ENCODE peak calls at places on chromosomes 5 and 9, in four cellular contexts. One of them, this sample, is unnamed.

GRCh38 chr9:132545578-132545977 is 36.8 kb upstream of the BARHL1 start:
- DNase-seq in astrocyte of the spinal cord: no peak
- DNase-seq in tibial artery: no peak
- DNase-seq in fibroblast of pulmonary artery: no peak
- DNase-seq in this sample: no peak

GRCh38 chr5:158860706-158861105 is 239.0 kb downstream of the EBF1 start:
- DNase-seq in tibial artery: no peak
- DNase-seq in fibroblast of pulmonary artery: no peak
- DNase-seq in astrocyte of the spinal cord: no peak
- DNase-seq in this sample: no peak

GRCh38 chr9:33129251-33129885 is 37.8 kb downstream of the B4GALT1 start:
- DNase-seq in fibroblast of pulmonary artery: no peak
- DNase-seq in astrocyte of the spinal cord: no peak
- DNase-seq in tibial artery: no peak
- DNase-seq in this sample: no peak

GRCh38 chr5:159262472-159262858 is 625 bp upstream of the UBLCP1 start:
- DNase-seq in astrocyte of the spinal cord: no peak
- DNase-seq in fibroblast of pulmonary artery: peak
- DNase-seq in tibial artery: no peak
- DNase-seq in this sample: peak

GRCh38 chr5:78649220-78649700 is 688 bp upstream of the LHFPL2 start:
- DNase-seq in fibroblast of pulmonary artery: no peak
- DNase-seq in astrocyte of the spinal cord: no peak
- DNase-seq in tibial artery: peak
- DNase-seq in this sample: peak

GRCh38 chr5:55636711-55637110 is 75.4 kb downstream of the SLC38A9 start:
- DNase-seq in tibial artery: peak
- DNase-seq in fibroblast of pulmonary artery: peak
- DNase-seq in astrocyte of the spinal cord: no peak
- DNase-seq in this sample: peak

GRCh38 chr5:168656633-168657032 is 77.5 kb upstream of the PANK3 start:
- DNase-seq in astrocyte of the spinal cord: no peak
- DNase-seq in tibial artery: no peak
- DNase-seq in fibroblast of pulmonary artery: peak
- DNase-seq in this sample: peak

GRCh38 chr5:4233671-4234070 is 638.0 kb downstream of the IRX1 start:
- DNase-seq in astrocyte of the spinal cord: no peak
- DNase-seq in tibial artery: no peak
- DNase-seq in fibroblast of pulmonary artery: no peak
- DNase-seq in this sample: no peak

GRCh38 chr5:2259494-2260107 is 376.9 kb upstream of the IRX4 start:
- DNase-seq in tibial artery: no peak
- DNase-seq in fibroblast of pulmonary artery: no peak
- DNase-seq in astrocyte of the spinal cord: no peak
- DNase-seq in this sample: no peak

GRCh38 chr9:26243722-26244121 is 565.5 kb upstream of the TUSC1 start:
- DNase-seq in tibial artery: no peak
- DNase-seq in fibroblast of pulmonary artery: peak
- DNase-seq in astrocyte of the spinal cord: peak
- DNase-seq in this sample: peak

GRCh38 chr9:137277329-137278041 is at the start of gene TOR4A:
- DNase-seq in tibial artery: peak
- DNase-seq in astrocyte of the spinal cord: peak
- DNase-seq in fibroblast of pulmonary artery: peak
- DNase-seq in this sample: peak

GRCh38 chr9:37010180-37010579 is 23.9 kb downstream of the PAX5 start:
- DNase-seq in astrocyte of the spinal cord: no peak
- DNase-seq in fibroblast of pulmonary artery: no peak
- DNase-seq in tibial artery: no peak
- DNase-seq in this sample: no peak

GRCh38 chr5:135194573-135195266 is 160.7 kb upstream of the PITX1 start:
- DNase-seq in tibial artery: no peak
- DNase-seq in astrocyte of the spinal cord: peak
- DNase-seq in fibroblast of pulmonary artery: peak
- DNase-seq in this sample: peak

GRCh38 chr5:41507501-41507900 is 2.9 kb downstream of the PLCXD3 start:
- DNase-seq in fibroblast of pulmonary artery: no peak
- DNase-seq in astrocyte of the spinal cord: no peak
- DNase-seq in tibial artery: no peak
- DNase-seq in this sample: no peak

GRCh38 chr5:23139338-23140171 is 286.4 kb upstream of the CDH12 start:
- DNase-seq in fibroblast of pulmonary artery: peak
- DNase-seq in tibial artery: no peak
- DNase-seq in astrocyte of the spinal cord: peak
- DNase-seq in this sample: peak

GRCh38 chr5:133520062-133520461 is 92.3 kb downstream of the FSTL4 start:
- DNase-seq in fibroblast of pulmonary artery: no peak
- DNase-seq in astrocyte of the spinal cord: no peak
- DNase-seq in tibial artery: no peak
- DNase-seq in this sample: no peak

GRCh38 chr9:126342621-126343031 is 16.0 kb downstream of the MVB12B start:
- DNase-seq in astrocyte of the spinal cord: no peak
- DNase-seq in fibroblast of pulmonary artery: no peak
- DNase-seq in tibial artery: no peak
- DNase-seq in this sample: no peak

GRCh38 chr5:134043793-134044525 is 39.2 kb upstream of the VDAC1 start:
- DNase-seq in fibroblast of pulmonary artery: no peak
- DNase-seq in astrocyte of the spinal cord: no peak
- DNase-seq in tibial artery: no peak
- DNase-seq in this sample: no peak

GRCh38 chr5:95572016-95572415 is 17.1 kb downstream of the ARSK start:
- DNase-seq in astrocyte of the spinal cord: no peak
- DNase-seq in fibroblast of pulmonary artery: no peak
- DNase-seq in tibial artery: no peak
- DNase-seq in this sample: no peak

GRCh38 chr5:153372433-153373167 is 117.9 kb upstream of the GRIA1 start:
- DNase-seq in astrocyte of the spinal cord: no peak
- DNase-seq in tibial artery: no peak
- DNase-seq in fibroblast of pulmonary artery: no peak
- DNase-seq in this sample: no peak

GRCh38 chr5:149240354-149240998 is 31.2 kb upstream of the AFAP1L1 start:
- DNase-seq in fibroblast of pulmonary artery: no peak
- DNase-seq in tibial artery: no peak
- DNase-seq in astrocyte of the spinal cord: no peak
- DNase-seq in this sample: no peak

GRCh38 chr5:10229306-10230048 is 20.2 kb downstream of the ATPSCKMT start:
- DNase-seq in tibial artery: no peak
- DNase-seq in astrocyte of the spinal cord: peak
- DNase-seq in fibroblast of pulmonary artery: peak
- DNase-seq in this sample: peak

GRCh38 chr9:4491621-4491975 is 1.3 kb downstream of the SLC1A1 start:
- DNase-seq in fibroblast of pulmonary artery: no peak
- DNase-seq in tibial artery: no peak
- DNase-seq in astrocyte of the spinal cord: no peak
- DNase-seq in this sample: no peak

GRCh38 chr9:114303977-114304376 is 18.9 kb upstream of the ORM1 start:
- DNase-seq in tibial artery: no peak
- DNase-seq in fibroblast of pulmonary artery: no peak
- DNase-seq in astrocyte of the spinal cord: no peak
- DNase-seq in this sample: no peak

GRCh38 chr9:120175031-120175430 is 404.9 kb downstream of the CDK5RAP2 start:
- DNase-seq in astrocyte of the spinal cord: no peak
- DNase-seq in fibroblast of pulmonary artery: no peak
- DNase-seq in tibial artery: no peak
- DNase-seq in this sample: no peak

GRCh38 chr9:19720374-19720773 is 68.5 kb downstream of the SLC24A2 start:
- DNase-seq in astrocyte of the spinal cord: peak
- DNase-seq in fibroblast of pulmonary artery: peak
- DNase-seq in tibial artery: no peak
- DNase-seq in this sample: peak

GRCh38 chr9:113651896-113652295 is 188.4 kb downstream of the RGS3 start:
- DNase-seq in astrocyte of the spinal cord: no peak
- DNase-seq in tibial artery: no peak
- DNase-seq in fibroblast of pulmonary artery: no peak
- DNase-seq in this sample: no peak

GRCh38 chr9:14836885-14837284 is 73.3 kb downstream of the FREM1 start:
- DNase-seq in fibroblast of pulmonary artery: no peak
- DNase-seq in tibial artery: no peak
- DNase-seq in astrocyte of the spinal cord: no peak
- DNase-seq in this sample: no peak

GRCh38 chr5:59829389-59829788 is 64.1 kb downstream of the PDE4D start:
- DNase-seq in astrocyte of the spinal cord: peak
- DNase-seq in fibroblast of pulmonary artery: peak
- DNase-seq in tibial artery: no peak
- DNase-seq in this sample: peak

GRCh38 chr9:124218438-124219289 is 39.1 kb upstream of the NEK6 start:
- DNase-seq in fibroblast of pulmonary artery: peak
- DNase-seq in astrocyte of the spinal cord: peak
- DNase-seq in tibial artery: peak
- DNase-seq in this sample: peak

GRCh38 chr9:73219985-73220626 is 68.4 kb downstream of the ANXA1 start:
- DNase-seq in tibial artery: no peak
- DNase-seq in fibroblast of pulmonary artery: peak
- DNase-seq in astrocyte of the spinal cord: peak
- DNase-seq in this sample: peak

GRCh38 chr5:33491941-33492340 is 51.2 kb downstream of the TARS1 start:
- DNase-seq in fibroblast of pulmonary artery: no peak
- DNase-seq in tibial artery: no peak
- DNase-seq in astrocyte of the spinal cord: peak
- DNase-seq in this sample: no peak

GRCh38 chr9:96027271-96028131 is 152.0 kb downstream of the ERCC6L2 start:
- DNase-seq in astrocyte of the spinal cord: no peak
- DNase-seq in fibroblast of pulmonary artery: no peak
- DNase-seq in tibial artery: no peak
- DNase-seq in this sample: no peak
- H3K4me3 ChIP-seq in astrocyte of the spinal cord: no peak
- H3K4me3 ChIP-seq in fibroblast of pulmonary artery: peak
- H3K4me3 ChIP-seq in tibial artery: peak
- H3K4me3 ChIP-seq in this sample: no peak

DNA sequence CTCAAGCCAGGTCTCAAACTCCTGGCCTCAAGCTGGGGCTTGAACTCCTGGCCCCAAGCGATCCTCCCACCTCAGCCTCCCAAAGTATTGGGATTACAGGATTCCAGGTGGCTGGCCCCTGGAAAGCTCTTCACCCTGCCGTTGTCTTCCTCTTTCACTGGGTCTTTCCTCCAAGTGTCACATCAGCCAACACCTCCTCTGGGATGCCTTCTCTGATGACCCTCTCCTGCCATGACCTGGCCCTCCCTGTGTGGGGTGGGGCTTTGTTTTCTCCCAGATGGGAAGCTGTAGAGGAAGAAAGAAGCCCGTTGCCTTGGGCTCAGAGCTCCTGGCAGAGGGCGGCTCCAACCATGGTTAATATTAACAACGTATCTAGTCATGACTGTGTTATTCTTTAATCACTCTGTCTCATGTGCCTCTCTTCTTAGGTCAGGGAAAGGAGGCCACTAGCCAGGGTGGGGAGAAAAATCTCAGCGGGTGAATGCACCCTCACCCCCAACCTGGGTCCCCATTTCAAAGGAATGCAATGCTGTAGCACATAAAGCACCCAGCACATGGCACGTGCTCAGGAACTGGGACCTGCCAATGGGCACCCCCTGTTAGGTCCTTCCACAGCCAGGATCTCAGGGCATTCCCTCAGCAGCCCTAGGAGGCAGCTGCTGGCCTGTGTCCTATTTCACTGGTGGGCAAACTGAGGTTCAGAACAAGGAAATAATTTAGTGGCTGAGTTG is 8.5 kb downstream of the DNM1 start:
- DNase-seq in fibroblast of pulmonary artery: no peak
- DNase-seq in astrocyte of the spinal cord: no peak
- DNase-seq in tibial artery: no peak
- DNase-seq in this sample: no peak
- TF ChIP-seq CTCF in fibroblast of pulmonary artery: no peak
- TF ChIP-seq CTCF in astrocyte of the spinal cord: no peak
- TF ChIP-seq CTCF in tibial artery: no peak
- TF ChIP-seq CTCF in this sample: no peak

DNA sequence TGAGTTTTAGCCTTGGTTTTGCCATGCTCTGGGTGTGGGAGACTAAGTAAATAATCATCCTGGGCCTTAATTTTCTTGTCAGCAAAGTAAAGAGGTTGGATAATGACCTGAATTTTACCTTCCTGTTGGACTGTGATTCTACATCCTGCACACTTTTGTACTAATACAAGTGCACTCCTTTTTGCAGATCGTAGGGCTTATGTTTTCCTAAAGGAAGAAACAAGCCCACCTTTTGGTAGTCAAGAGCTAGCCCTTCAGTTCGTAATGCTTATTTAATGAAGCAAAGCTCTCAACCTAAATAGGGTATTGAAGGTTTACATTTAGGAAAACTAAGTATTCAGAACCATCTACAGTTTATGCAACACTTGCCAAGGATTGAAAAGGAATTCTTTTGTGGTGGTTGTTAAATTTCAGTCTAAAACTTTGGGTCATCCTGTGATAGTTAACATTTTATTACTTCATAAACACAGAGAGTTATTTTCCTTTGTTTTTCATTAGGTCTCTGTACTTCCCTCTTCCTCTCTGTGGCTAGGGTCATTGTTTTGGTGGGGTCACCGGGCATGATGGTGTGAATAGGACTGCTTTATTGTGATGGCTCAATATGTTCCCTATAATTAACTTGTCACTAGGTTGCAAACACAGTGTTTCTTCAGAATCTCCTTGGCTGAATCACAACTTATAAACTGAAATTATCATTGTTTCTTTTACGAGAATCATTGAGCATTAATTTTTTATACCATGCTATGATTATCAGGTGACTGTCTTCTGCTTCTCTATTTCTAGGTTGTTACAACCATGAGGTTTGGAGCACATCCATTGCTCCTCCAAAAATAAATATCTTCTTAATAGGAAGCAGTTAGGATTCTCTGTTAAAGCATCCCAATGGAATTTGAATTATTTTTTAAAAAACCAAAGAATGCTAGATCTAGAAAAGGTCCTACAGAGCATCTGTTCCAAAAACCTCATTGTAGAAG is 28.5 kb downstream of the SPINK5 start:
- DNase-seq in astrocyte of the spinal cord: no peak
- DNase-seq in tibial artery: no peak
- DNase-seq in fibroblast of pulmonary artery: no peak
- DNase-seq in this sample: no peak
- H3K4me3 ChIP-seq in astrocyte of the spinal cord: no peak
- H3K4me3 ChIP-seq in tibial artery: no peak
- H3K4me3 ChIP-seq in fibroblast of pulmonary artery: no peak
- H3K4me3 ChIP-seq in this sample: no peak

GRCh38 chr5:174576042-174576441 is 148.3 kb upstream of the MSX2 start:
- DNase-seq in tibial artery: no peak
- DNase-seq in fibroblast of pulmonary artery: no peak
- DNase-seq in astrocyte of the spinal cord: no peak
- DNase-seq in this sample: no peak

GRCh38 chr5:174583071-174583470 is 141.3 kb upstream of the MSX2 start:
- DNase-seq in fibroblast of pulmonary artery: no peak
- DNase-seq in tibial artery: no peak
- DNase-seq in astrocyte of the spinal cord: no peak
- DNase-seq in this sample: no peak

GRCh38 chr5:174585472-174585871 is 138.9 kb upstream of the MSX2 start:
- DNase-seq in fibroblast of pulmonary artery: no peak
- DNase-seq in astrocyte of the spinal cord: no peak
- DNase-seq in tibial artery: no peak
- DNase-seq in this sample: no peak

DNA sequence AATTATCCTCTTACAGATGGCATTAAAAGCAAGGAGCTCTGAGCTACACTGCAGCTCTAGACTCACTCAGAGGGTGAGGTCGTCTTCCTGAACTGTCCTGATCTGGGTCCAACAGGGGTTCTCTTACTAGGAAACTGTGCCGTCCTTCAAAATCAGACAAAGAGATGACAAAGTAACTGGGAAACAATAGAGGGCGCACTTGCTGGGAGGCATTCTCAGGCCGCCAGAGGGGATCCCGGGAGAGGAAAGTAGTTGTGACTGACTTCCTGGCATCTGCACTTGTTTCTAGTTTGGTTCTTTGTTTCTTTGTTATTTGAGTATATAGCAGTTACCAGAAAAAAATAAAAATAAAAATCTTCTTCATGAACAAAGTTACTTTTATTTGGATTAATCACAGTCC is 142.9 kb upstream of the MSX2 start:
- DNase-seq in astrocyte of the spinal cord: no peak
- DNase-seq in tibial artery: no peak
- DNase-seq in fibroblast of pulmonary artery: no peak
- DNase-seq in this sample: peak
- TF ChIP-seq CTCF in astrocyte of the spinal cord: peak
- TF ChIP-seq CTCF in tibial artery: no peak
- TF ChIP-seq CTCF in fibroblast of pulmonary artery: peak
- TF ChIP-seq CTCF in this sample: peak

This sample was measured in fibroblast of mammary gland.